ENCODE peak calls at places on chromosomes 13 and 19, in five cellular contexts. F is left ventricle myocardium inferior, R is dorsolateral prefrontal cortex, A is AG09309, E is GM12865. O is an unnamed sample.

GRCh38 chr13:59744747-59745394 is 418.9 kb downstream of the DIAPH3 start:
- DNase-seq in F (no peak), R (no peak), A (no peak), E (peak), O (no peak)

GRCh38 chr13:110924639-110924934 is 9.7 kb upstream of the ANKRD10 start:
- DNase-seq in F (no peak), R (no peak), A (no peak), E (no peak), O (no peak)

GRCh38 chr13:48108106-48108505 is 13.2 kb upstream of the MED4 start:
- DNase-seq in F (no peak), R (no peak), A (no peak), E (no peak), O (no peak)

GRCh38 chr13:80712026-80712425 is 371.1 kb upstream of the SPRY2 start:
- DNase-seq in F (no peak), R (no peak), A (no peak), E (no peak), O (no peak)

GRCh38 chr13:41917641-41918040 is 43.3 kb downstream of the VWA8 start:
- DNase-seq in F (no peak), R (no peak), A (peak), E (peak), O (no peak)

GRCh38 chr19:48639483-48640375 is 2.5 kb upstream of the DBP start:
- DNase-seq in F (no peak), R (no peak), A (no peak), E (no peak), O (no peak)

GRCh38 chr19:12840091-12841079 is 2.1 kb downstream of the MAST1 start:
- DNase-seq in F (peak), R (peak), A (no peak), E (peak), O (no peak)

GRCh38 chr13:24264976-24265375 is 44.4 kb upstream of the C1QTNF9 start:
- DNase-seq in F (no peak), R (no peak), A (no peak), E (peak), O (no peak)

GRCh38 chr13:35953537-35954206 is 177.5 kb downstream of the DCLK1 start:
- DNase-seq in F (peak), R (peak), A (peak), E (peak), O (no peak)

GRCh38 chr13:19061278-19061677 is 120.3 kb downstream of the TUBA3C start:
- DNase-seq in F (no peak), R (no peak), A (no peak), E (no peak), O (no peak)

GRCh38 chr19:47618771-47619170 is 9.8 kb downstream of the BICRA start:
- DNase-seq in F (peak), R (peak), A (no peak), E (no peak), O (no peak)

GRCh38 chr13:98508280-98509074 is 68.4 kb downstream of the STK24 start:
- DNase-seq in F (no peak), R (no peak), A (peak), E (peak), O (no peak)

GRCh38 chr13:30216111-30216510 is 91.2 kb downstream of the KATNAL1 start:
- DNase-seq in F (no peak), R (no peak), A (no peak), E (no peak), O (no peak)
- TF ChIP-seq CTCF in F (no peak), R (no peak), A (no peak), E (no peak), O (no peak)

GRCh38 chr13:91464336-91464735 is 65.9 kb downstream of the GPC5 start:
- DNase-seq in F (no peak), R (no peak), A (no peak), E (no peak), O (no peak)
- TF ChIP-seq CTCF in F (no peak), R (no peak), A (no peak), E (no peak), O (no peak)

DNA sequence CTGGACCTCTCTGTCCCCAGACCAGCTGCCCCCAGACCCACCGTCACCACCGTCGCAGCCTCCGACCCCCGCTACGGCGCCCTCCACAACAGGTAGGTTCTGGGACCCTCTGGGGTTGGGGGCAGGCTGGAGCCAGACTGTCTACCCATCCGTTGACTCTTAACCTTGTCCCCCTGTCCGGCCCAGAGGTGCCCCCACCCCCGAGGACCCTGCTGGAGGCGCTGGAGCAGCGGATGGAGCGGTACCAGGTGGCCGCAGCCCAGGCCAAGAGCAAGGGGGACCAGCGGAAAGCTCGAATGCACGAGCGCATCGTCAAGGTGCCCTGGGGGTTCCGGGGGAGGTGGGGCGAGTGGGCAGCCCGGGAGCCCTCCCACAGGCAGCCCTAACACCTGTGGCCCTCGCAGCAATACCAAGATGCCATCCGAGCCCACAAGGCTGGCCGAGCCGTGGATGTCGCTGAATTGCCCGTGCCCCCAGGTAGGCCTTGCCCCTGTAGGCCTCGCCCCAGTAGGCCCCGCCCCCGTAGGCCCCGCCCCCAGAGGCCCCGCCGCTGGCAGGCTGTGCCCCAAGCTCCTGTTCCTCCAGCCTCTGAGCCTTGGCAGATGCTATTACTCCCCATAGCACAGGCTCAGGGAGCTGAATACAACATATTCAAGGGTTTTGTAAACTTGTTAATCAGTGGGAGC is 12.9 kb downstream of the CC2D1A start:
- DNase-seq in F (no peak), R (no peak), A (no peak), E (no peak), O (no peak)
- TF ChIP-seq CTCF in F (no peak), R (no peak), A (no peak), E (no peak), O (no peak)

GRCh38 chr19:5154799-5155426 is 185.7 kb downstream of the PTPRS start:
- DNase-seq in F (no peak), R (peak), A (no peak), E (no peak), O (peak)

GRCh38 chr19:5153601-5154128 is 184.8 kb downstream of the KDM4B start:
- DNase-seq in F (no peak), R (no peak), A (no peak), E (no peak), O (no peak)

GRCh38 chr19:5155586-5156210 is 184.9 kb downstream of the PTPRS start:
- DNase-seq in F (no peak), R (no peak), A (no peak), E (no peak), O (peak)

GRCh38 chr19:5152767-5153532 is 184.0 kb downstream of the KDM4B start:
- DNase-seq in F (no peak), R (no peak), A (no peak), E (no peak), O (peak)

GRCh38 chr19:5154129-5154798 is 185.4 kb downstream of the KDM4B start:
- DNase-seq in F (no peak), R (no peak), A (no peak), E (peak), O (peak)
- TF ChIP-seq CTCF in F (peak), R (peak), A (peak), E (peak), O (peak)

GRCh38 chr19:3336351-3336679 is 30.1 kb upstream of the NFIC start:
- DNase-seq in F (no peak), R (no peak), A (no peak), E (no peak), O (no peak)

GRCh38 chr19:3338541-3339181 is 27.7 kb upstream of the NFIC start:
- DNase-seq in F (peak), R (no peak), A (no peak), E (no peak), O (no peak)

GRCh38 chr19:3333662-3334061 is 32.7 kb upstream of the NFIC start:
- DNase-seq in F (no peak), R (no peak), A (no peak), E (no peak), O (no peak)

GRCh38 chr19:3335431-3336350 is 30.7 kb upstream of the NFIC start:
- DNase-seq in F (peak), R (no peak), A (no peak), E (no peak), O (no peak)

GRCh38 chr19:3336680-3337523 is 29.5 kb upstream of the NFIC start:
- DNase-seq in F (peak), R (peak), A (no peak), E (no peak), O (no peak)
- TF ChIP-seq CTCF in F (no peak), R (no peak), A (no peak), E (no peak), O (no peak)

DNA sequence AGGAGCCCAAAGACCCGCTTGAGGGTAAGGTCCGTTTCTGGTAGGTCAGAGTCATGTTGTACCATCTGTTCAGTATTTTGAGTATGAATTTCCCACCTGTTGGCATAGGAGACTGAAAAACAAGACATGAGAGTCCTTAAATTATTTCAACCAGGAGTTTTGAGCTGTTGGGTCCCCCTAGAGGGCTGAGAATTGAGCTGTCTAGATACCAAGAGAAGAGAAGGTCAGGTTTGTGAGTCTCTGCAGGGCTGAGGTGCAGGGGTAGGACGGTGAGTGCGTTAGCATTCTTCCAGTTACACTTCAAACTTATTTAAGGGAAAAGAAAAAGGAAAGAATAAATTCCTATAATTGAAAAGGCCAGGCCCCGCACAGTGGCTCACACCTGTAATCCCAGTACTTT is 5.0 kb downstream of the CBLC start:
- DNase-seq in F (no peak), R (no peak), A (no peak), E (no peak), O (no peak)
- TF ChIP-seq CTCF in F (no peak), R (no peak), A (no peak), E (no peak), O (no peak)

DNA sequence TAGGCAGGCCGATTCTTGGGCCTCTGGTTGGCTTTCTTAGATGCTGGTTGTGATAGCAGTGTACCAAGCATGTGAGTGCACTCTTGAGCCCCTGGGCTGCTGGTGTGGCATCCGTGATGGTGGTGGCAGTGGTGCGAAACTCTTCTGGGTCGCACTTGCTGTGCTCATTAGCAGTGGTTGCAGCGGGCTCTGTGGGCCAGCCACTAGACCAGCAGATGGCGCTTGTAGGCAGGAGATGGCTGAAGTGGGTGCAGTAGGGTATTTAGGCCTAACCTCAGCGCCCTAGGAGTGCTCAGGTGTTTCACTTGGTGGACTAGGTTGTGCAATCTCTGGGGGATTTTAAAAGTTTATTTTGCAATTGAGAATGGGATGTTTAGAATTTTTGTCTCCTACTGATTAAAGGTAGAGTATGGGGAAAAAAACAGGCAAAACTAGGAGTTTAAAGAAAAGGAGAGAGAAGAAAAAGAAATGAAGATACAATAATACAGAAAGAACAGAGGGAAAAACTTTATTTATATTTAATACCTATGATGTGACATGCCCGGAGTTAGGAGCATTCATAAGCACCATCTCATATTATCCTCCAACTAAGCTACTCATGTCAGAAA is 4.3 kb upstream of the ZNF17 start:
- DNase-seq in F (peak), R (peak), A (no peak), E (peak), O (peak)
- TF ChIP-seq CTCF in F (peak), R (peak), A (peak), E (peak), O (peak)

GRCh38 chr13:33313504-33313903 is 27.9 kb upstream of the STARD13 start:
- DNase-seq in F (no peak), R (no peak), A (no peak), E (no peak), O (no peak)

GRCh38 chr13:33311040-33311439 is 25.5 kb upstream of the STARD13 start:
- DNase-seq in F (no peak), R (no peak), A (no peak), E (no peak), O (no peak)

GRCh38 chr13:33307820-33308219 is 22.3 kb upstream of the STARD13 start:
- DNase-seq in F (no peak), R (no peak), A (no peak), E (no peak), O (no peak)

GRCh38 chr13:33310245-33311038 is 24.9 kb upstream of the STARD13 start:
- DNase-seq in F (no peak), R (no peak), A (no peak), E (no peak), O (no peak)

GRCh38 chr13:33312150-33312908 is 26.8 kb upstream of the STARD13 start:
- DNase-seq in F (no peak), R (no peak), A (no peak), E (no peak), O (no peak)
- TF ChIP-seq CTCF in F (peak), R (peak), A (peak), E (no peak), O (no peak)

GRCh38 chr19:4733755-4734345 is 10.2 kb upstream of the DPP9 start:
- DNase-seq in F (no peak), R (no peak), A (no peak), E (no peak), O (no peak)

GRCh38 chr19:4737955-4738580 is 14.4 kb upstream of the DPP9 start:
- DNase-seq in F (no peak), R (no peak), A (no peak), E (no peak), O (no peak)

GRCh38 chr19:4730740-4731171 is 7.1 kb upstream of the DPP9 start:
- DNase-seq in F (no peak), R (no peak), A (no peak), E (peak), O (no peak)

DNA sequence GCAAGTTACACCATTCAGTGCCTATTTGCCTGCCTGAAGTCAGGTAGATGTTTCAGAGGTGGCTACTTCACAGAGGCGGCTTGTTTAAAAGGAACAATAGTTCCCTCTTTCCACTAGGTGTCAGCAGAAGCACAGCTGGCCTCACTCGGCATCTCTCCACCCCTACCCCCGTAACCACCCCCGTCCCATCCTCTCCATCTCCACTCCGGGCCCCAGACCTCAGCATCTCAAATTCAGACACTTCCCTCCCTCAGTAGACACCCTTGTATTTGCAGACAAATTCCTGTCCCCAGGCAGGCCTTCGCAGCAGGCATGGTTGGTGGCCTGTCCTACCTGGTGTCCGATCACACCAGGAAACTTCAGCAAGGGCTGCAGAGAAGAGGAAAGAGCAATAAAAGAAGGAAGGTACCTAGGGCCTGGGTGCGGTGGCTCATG is 9.1 kb upstream of the DPP9 start:
- DNase-seq in F (peak), R (peak), A (no peak), E (peak), O (peak)
- TF ChIP-seq CTCF in F (peak), R (peak), A (peak), E (peak), O (peak)

DNA sequence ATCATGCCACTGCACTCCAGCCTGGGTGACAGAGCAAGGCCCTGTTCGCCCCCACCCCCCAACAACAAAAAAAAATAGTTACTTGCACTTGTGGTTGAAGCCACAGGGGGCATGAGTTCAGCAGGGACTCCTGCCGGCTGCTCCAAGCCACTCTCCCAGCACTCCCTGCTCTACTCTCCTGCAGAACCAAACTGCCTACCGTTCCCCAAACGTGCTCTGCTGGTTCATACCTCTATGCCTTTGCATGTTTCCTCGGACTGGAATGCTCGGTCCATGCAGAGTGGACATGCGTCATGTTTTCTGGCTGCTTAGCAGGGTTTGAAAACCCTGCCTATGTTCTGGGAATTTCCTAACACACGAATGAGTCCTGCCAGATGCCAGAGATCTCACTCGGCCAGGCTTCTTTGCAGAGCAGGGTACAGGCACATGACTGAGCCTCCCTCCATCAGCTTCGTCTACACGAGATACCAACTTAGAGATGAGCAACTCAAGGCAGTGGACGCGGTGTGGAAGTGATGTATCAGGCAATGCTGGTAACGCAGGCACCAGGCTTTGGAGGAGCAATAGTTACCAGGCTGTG is 8.5 kb upstream of the SLC25A15 start:
- DNase-seq in F (no peak), R (no peak), A (no peak), E (no peak), O (no peak)
- TF ChIP-seq CTCF in F (no peak), R (no peak), A (peak), E (no peak), O (no peak)

O was measured in D721Med.